ENCODE peak calls at places on chromosome 6, in four cellular contexts. E is prostate gland, D is body of pancreas, T is breast epithelium. Q is an unnamed sample.

GRCh38 chr6:1987640-1988039 is 257.8 kb downstream of the GMDS start:
- DNase-seq in E (no peak), D (peak; percentile 24), T (no peak), Q (no peak)

GRCh38 chr6:41039060-41039998 is at the start of gene UNC5CL:
- DNase-seq in E (peak; percentile 29), D (peak; percentile 82), T (no peak), Q (peak; percentile 27)

GRCh38 chr6:136148051-136148450 is 102.1 kb downstream of the MTFR2 start:
- DNase-seq in E (no peak), D (no peak), T (no peak), Q (no peak)

GRCh38 chr6:170137176-170137891 is 153.5 kb downstream of the DLL1 start:
- DNase-seq in E (no peak), D (peak; percentile 32), T (peak; percentile 51), Q (no peak)

GRCh38 chr6:92376711-92377110 is 1042.6 kb downstream of the EPHA7 start:
- DNase-seq in E (no peak), D (no peak), T (no peak), Q (no peak)

GRCh38 chr6:170367241-170367640 is 60.7 kb downstream of the FAM120B start:
- DNase-seq in E (no peak), D (no peak), T (no peak), Q (no peak)

GRCh38 chr6:40754481-40755045 is 167.4 kb upstream of the LRFN2 start:
- DNase-seq in E (no peak), D (no peak), T (no peak), Q (no peak)

GRCh38 chr6:159608961-159609673 is 83.9 kb downstream of the SOD2 start:
- DNase-seq in E (no peak), D (no peak), T (no peak), Q (no peak)

GRCh38 chr6:111831408-111831807 is 41.8 kb downstream of the FYN start:
- DNase-seq in E (no peak), D (no peak), T (no peak), Q (no peak)

GRCh38 chr6:111830003-111830402 is 43.2 kb downstream of the FYN start:
- DNase-seq in E (no peak), D (no peak), T (no peak), Q (no peak)

GRCh38 chr6:111835807-111836206 is 37.4 kb downstream of the FYN start:
- DNase-seq in E (no peak), D (no peak), T (no peak), Q (no peak)

GRCh38 chr6:111834356-111834755 is 38.9 kb downstream of the FYN start:
- DNase-seq in E (no peak), D (no peak), T (no peak), Q (no peak)

GRCh38 chr6:111832833-111833418 is 40.3 kb downstream of the FYN start:
- DNase-seq in E (no peak), D (no peak), T (no peak), Q (no peak)
- H3K4me3 ChIP-seq in E (no peak overlapping the region), D (no peak overlapping the region), T (no peak overlapping the region), Q (no peak overlapping the region)

GRCh38 chr6:44221291-44221960 is 2.0 kb upstream of the SLC29A1 start:
- DNase-seq in E (peak; percentile 88), D (peak; percentile 99), T (peak; percentile 97), Q (peak; percentile 65)
- TF ChIP-seq POLR2A in E (no peak), D (peak; percentile 30), T (peak; percentile 6), Q (no peak)

GRCh38 chr6:123803456-123803861 is 206 bp upstream of the NKAIN2 start:
- DNase-seq in E (no peak), D (no peak), T (no peak), Q (no peak)

GRCh38 chr6:123802351-123802696 is 1.3 kb upstream of the NKAIN2 start:
- DNase-seq in E (no peak), D (no peak), T (no peak), Q (no peak)

GRCh38 chr6:123803862-123804681 is at the start of gene NKAIN2:
- DNase-seq in E (no peak), D (no peak), T (no peak), Q (no peak)

GRCh38 chr6:123801067-123801466 is 2.6 kb upstream of the NKAIN2 start:
- DNase-seq in E (no peak), D (no peak), T (no peak), Q (no peak)

GRCh38 chr6:123802697-123803455 is 789 bp upstream of the NKAIN2 start:
- DNase-seq in E (peak; percentile 77), D (peak; percentile 80), T (peak; percentile 78), Q (peak; percentile 20)
- H3K4me3 ChIP-seq in E (peak overlapping the region; percentile 34), D (no peak overlapping the region), T (peak overlapping the region; percentile 62), Q (no peak overlapping the region)

GRCh38 chr6:139375239-139376053 is 998 bp upstream of the CITED2 start:
- DNase-seq in E (peak; percentile 96), D (peak; percentile 94), T (peak; percentile 90), Q (peak; percentile 87)
- TF ChIP-seq POLR2A in E (peak; percentile 27), D (peak; percentile 36), T (peak; percentile 57), Q (peak; percentile 81)

GRCh38 chr6:43285832-43286231 is 12.2 kb upstream of the SLC22A7 start:
- DNase-seq in E (no peak), D (no peak), T (no peak), Q (no peak)

GRCh38 chr6:43283905-43284304 is 14.2 kb upstream of the SLC22A7 start:
- DNase-seq in E (no peak), D (no peak), T (no peak), Q (no peak)

GRCh38 chr6:43283514-43283901 is 14.6 kb upstream of the SLC22A7 start:
- DNase-seq in E (no peak), D (no peak), T (no peak), Q (no peak)

GRCh38 chr6:43285415-43285814 is 12.6 kb upstream of the SLC22A7 start:
- DNase-seq in E (no peak), D (no peak), T (no peak), Q (no peak)

GRCh38 chr6:43284986-43285385 is 13.1 kb upstream of the SLC22A7 start:
- DNase-seq in E (no peak), D (no peak), T (no peak), Q (no peak)
- H3K4me3 ChIP-seq in E (peak overlapping the region; percentile 17), D (no peak overlapping the region), T (peak overlapping the region; percentile 52), Q (no peak overlapping the region)

GRCh38 chr6:31886426-31887068 is 7.8 kb upstream of the SLC44A4 start:
- DNase-seq in E (no peak), D (no peak), T (no peak), Q (no peak)
- TF ChIP-seq POLR2A in E (no peak), D (no peak), T (no peak), Q (no peak)

GRCh38 chr6:27651371-27651732 is 178.4 kb upstream of the ZNF184 start:
- DNase-seq in E (no peak), D (no peak), T (no peak), Q (no peak)
- H3K4me3 ChIP-seq in E (no peak overlapping the region), D (no peak overlapping the region), T (no peak overlapping the region), Q (no peak overlapping the region)

GRCh38 chr6:85675030-85675819 is 32.5 kb upstream of the SYNCRIP start:
- DNase-seq in E (no peak), D (no peak), T (no peak), Q (no peak)
- TF ChIP-seq POLR2A in E (no peak), D (no peak), T (no peak), Q (peak; percentile 20)

DNA sequence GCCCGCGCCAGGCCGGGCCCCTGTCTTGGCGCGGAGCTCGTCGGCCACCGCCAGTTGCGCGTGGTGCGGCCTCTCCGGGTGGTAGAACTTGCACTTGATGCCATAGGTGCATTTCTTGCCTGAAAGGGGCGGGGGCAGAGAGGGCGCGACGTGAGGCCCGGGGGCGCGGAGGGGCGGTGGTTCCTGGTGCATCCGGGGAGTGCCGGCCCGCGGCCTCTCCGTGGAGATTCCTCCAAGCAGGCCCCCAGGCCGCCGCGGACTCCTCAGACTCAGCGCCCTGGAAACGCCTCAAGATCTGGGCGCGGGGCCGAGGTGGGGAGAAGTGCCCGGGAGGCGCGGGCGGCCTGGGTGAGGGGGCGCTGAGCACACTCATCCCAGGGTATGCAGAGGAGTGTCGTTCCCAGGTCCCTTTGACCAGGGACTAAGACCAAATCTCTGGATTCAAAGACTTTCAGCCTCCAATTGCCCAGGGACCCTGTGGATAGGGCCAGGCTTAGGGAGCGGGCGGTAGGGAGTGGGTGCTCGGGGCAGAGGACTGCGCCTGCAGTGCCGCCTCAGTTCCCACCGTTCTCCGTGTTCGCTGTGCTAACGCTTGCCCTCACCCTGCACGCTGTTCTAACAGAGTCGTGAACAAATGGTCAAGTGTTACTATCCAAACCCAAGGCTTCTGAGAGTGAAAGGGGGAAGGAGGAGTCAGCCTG is 33.3 kb downstream of the ZC3H12D start:
- DNase-seq in E (no peak), D (no peak), T (no peak), Q (peak; percentile 75)
- H3K4me3 ChIP-seq in E (peak overlapping the region; percentile 42), D (no peak overlapping the region), T (peak overlapping the region; percentile 80), Q (peak overlapping the region; percentile 11)